ENCODE peak calls at places on chromosomes 16 and 17, in eight cellular contexts. One of them, this sample, is unnamed.

GRCh38 chr17:6435968-6436367 is 1.0 kb upstream of the AIPL1 start:
- DNase-seq in foreskin keratinocyte: peak; percentile 36
- DNase-seq in Kasumi-1: peak; percentile 49
- DNase-seq in lower lobe of right lung: peak; percentile 72
- DNase-seq in NCI-H510A treated with DMSO at 0.1 percent for 48 hours: peak; percentile 51
- DNase-seq in astrocyte of the cerebellum: peak; percentile 24
- DNase-seq in progenitor cell of endocrine pancreas: peak; percentile 60
- DNase-seq in mesenchymal stem cell: peak; percentile 67
- DNase-seq in this sample: peak; percentile 74

GRCh38 chr16:81036751-81037350 is 1.2 kb downstream of the ATMIN start:
- DNase-seq in astrocyte of the cerebellum: no peak
- DNase-seq in progenitor cell of endocrine pancreas: no peak
- DNase-seq in NCI-H510A treated with DMSO at 0.1 percent for 48 hours: no peak
- DNase-seq in foreskin keratinocyte: peak; percentile 11
- DNase-seq in Kasumi-1: no peak
- DNase-seq in mesenchymal stem cell: peak; percentile 25
- DNase-seq in lower lobe of right lung: no peak
- DNase-seq in this sample: peak; percentile 9

GRCh38 chr16:20020976-20021375 is 52.7 kb downstream of the GPR139 start:
- DNase-seq in foreskin keratinocyte: no peak
- DNase-seq in mesenchymal stem cell: no peak
- DNase-seq in progenitor cell of endocrine pancreas: no peak
- DNase-seq in lower lobe of right lung: no peak
- DNase-seq in NCI-H510A treated with DMSO at 0.1 percent for 48 hours: no peak
- DNase-seq in astrocyte of the cerebellum: no peak
- DNase-seq in Kasumi-1: no peak
- DNase-seq in this sample: no peak

GRCh38 chr16:86893513-86893912 is 315.2 kb downstream of the FOXL1 start:
- DNase-seq in Kasumi-1: no peak
- DNase-seq in mesenchymal stem cell: no peak
- DNase-seq in astrocyte of the cerebellum: no peak
- DNase-seq in progenitor cell of endocrine pancreas: no peak
- DNase-seq in foreskin keratinocyte: no peak
- DNase-seq in lower lobe of right lung: no peak
- DNase-seq in NCI-H510A treated with DMSO at 0.1 percent for 48 hours: no peak
- DNase-seq in this sample: no peak

GRCh38 chr16:29141586-29142324 is 156.9 kb downstream of the LAT start:
- DNase-seq in lower lobe of right lung: peak; percentile 18
- DNase-seq in Kasumi-1: no peak
- DNase-seq in foreskin keratinocyte: no peak
- DNase-seq in astrocyte of the cerebellum: no peak
- DNase-seq in progenitor cell of endocrine pancreas: no peak
- DNase-seq in NCI-H510A treated with DMSO at 0.1 percent for 48 hours: no peak
- DNase-seq in mesenchymal stem cell: no peak
- DNase-seq in this sample: no peak

GRCh38 chr16:89563639-89564392 is 3.3 kb downstream of the RPL13 start:
- DNase-seq in foreskin keratinocyte: no peak
- DNase-seq in progenitor cell of endocrine pancreas: no peak
- DNase-seq in Kasumi-1: no peak
- DNase-seq in NCI-H510A treated with DMSO at 0.1 percent for 48 hours: no peak
- DNase-seq in astrocyte of the cerebellum: no peak
- DNase-seq in mesenchymal stem cell: no peak
- DNase-seq in lower lobe of right lung: no peak
- DNase-seq in this sample: no peak

GRCh38 chr17:17900615-17901520 is 64.1 kb upstream of the SREBF1 start:
- DNase-seq in foreskin keratinocyte: no peak
- DNase-seq in astrocyte of the cerebellum: peak; percentile 95
- DNase-seq in lower lobe of right lung: peak; percentile 78
- DNase-seq in NCI-H510A treated with DMSO at 0.1 percent for 48 hours: peak; percentile 31
- DNase-seq in mesenchymal stem cell: peak; percentile 87
- DNase-seq in progenitor cell of endocrine pancreas: no peak
- DNase-seq in Kasumi-1: no peak
- DNase-seq in this sample: peak; percentile 80

GRCh38 chr17:44970136-44970737 is 2.1 kb upstream of the C1QL1 start:
- DNase-seq in mesenchymal stem cell: peak; percentile 46
- DNase-seq in astrocyte of the cerebellum: no peak
- DNase-seq in Kasumi-1: no peak
- DNase-seq in lower lobe of right lung: no peak
- DNase-seq in NCI-H510A treated with DMSO at 0.1 percent for 48 hours: no peak
- DNase-seq in foreskin keratinocyte: no peak
- DNase-seq in progenitor cell of endocrine pancreas: no peak
- DNase-seq in this sample: no peak

GRCh38 chr17:48211011-48211410 is 103.4 kb downstream of the SNX11 start:
- DNase-seq in mesenchymal stem cell: no peak
- DNase-seq in foreskin keratinocyte: no peak
- DNase-seq in Kasumi-1: no peak
- DNase-seq in lower lobe of right lung: no peak
- DNase-seq in NCI-H510A treated with DMSO at 0.1 percent for 48 hours: no peak
- DNase-seq in astrocyte of the cerebellum: no peak
- DNase-seq in progenitor cell of endocrine pancreas: no peak
- DNase-seq in this sample: no peak

GRCh38 chr16:57341441-57342303 is 16.9 kb upstream of the CCL22 start:
- DNase-seq in NCI-H510A treated with DMSO at 0.1 percent for 48 hours: peak; percentile 14
- DNase-seq in Kasumi-1: no peak
- DNase-seq in foreskin keratinocyte: peak; percentile 100
- DNase-seq in lower lobe of right lung: no peak
- DNase-seq in astrocyte of the cerebellum: peak; percentile 81
- DNase-seq in progenitor cell of endocrine pancreas: no peak
- DNase-seq in mesenchymal stem cell: peak; percentile 88
- DNase-seq in this sample: peak; percentile 91

GRCh38 chr17:64216030-64216384 is 47.1 kb downstream of the TEX2 start:
- DNase-seq in foreskin keratinocyte: no peak
- DNase-seq in NCI-H510A treated with DMSO at 0.1 percent for 48 hours: no peak
- DNase-seq in lower lobe of right lung: no peak
- DNase-seq in astrocyte of the cerebellum: no peak
- DNase-seq in mesenchymal stem cell: no peak
- DNase-seq in progenitor cell of endocrine pancreas: no peak
- DNase-seq in Kasumi-1: no peak
- DNase-seq in this sample: no peak

GRCh38 chr17:15096511-15096910 is 168.6 kb downstream of the PMP22 start:
- DNase-seq in Kasumi-1: no peak
- DNase-seq in progenitor cell of endocrine pancreas: no peak
- DNase-seq in foreskin keratinocyte: no peak
- DNase-seq in astrocyte of the cerebellum: no peak
- DNase-seq in lower lobe of right lung: no peak
- DNase-seq in NCI-H510A treated with DMSO at 0.1 percent for 48 hours: no peak
- DNase-seq in mesenchymal stem cell: no peak
- DNase-seq in this sample: no peak

GRCh38 chr16:1810536-1810935 is 16.1 kb downstream of the HAGH start:
- DNase-seq in lower lobe of right lung: peak; percentile 34
- DNase-seq in Kasumi-1: no peak
- DNase-seq in foreskin keratinocyte: no peak
- DNase-seq in astrocyte of the cerebellum: no peak
- DNase-seq in progenitor cell of endocrine pancreas: no peak
- DNase-seq in NCI-H510A treated with DMSO at 0.1 percent for 48 hours: no peak
- DNase-seq in mesenchymal stem cell: no peak
- DNase-seq in this sample: no peak

GRCh38 chr16:66036775-66037715 is 329.4 kb upstream of the CDH5 start:
- DNase-seq in Kasumi-1: no peak
- DNase-seq in NCI-H510A treated with DMSO at 0.1 percent for 48 hours: no peak
- DNase-seq in lower lobe of right lung: no peak
- DNase-seq in mesenchymal stem cell: no peak
- DNase-seq in progenitor cell of endocrine pancreas: no peak
- DNase-seq in astrocyte of the cerebellum: peak; percentile 59
- DNase-seq in foreskin keratinocyte: no peak
- DNase-seq in this sample: no peak

GRCh38 chr17:15309236-15309635 is 32.2 kb downstream of the TEKT3 start:
- DNase-seq in lower lobe of right lung: no peak
- DNase-seq in foreskin keratinocyte: no peak
- DNase-seq in mesenchymal stem cell: no peak
- DNase-seq in astrocyte of the cerebellum: no peak
- DNase-seq in progenitor cell of endocrine pancreas: no peak
- DNase-seq in NCI-H510A treated with DMSO at 0.1 percent for 48 hours: no peak
- DNase-seq in Kasumi-1: no peak
- DNase-seq in this sample: no peak

GRCh38 chr16:84815446-84815845 is 4.3 kb upstream of the CRISPLD2 start:
- DNase-seq in Kasumi-1: no peak
- DNase-seq in NCI-H510A treated with DMSO at 0.1 percent for 48 hours: no peak
- DNase-seq in progenitor cell of endocrine pancreas: no peak
- DNase-seq in astrocyte of the cerebellum: no peak
- DNase-seq in lower lobe of right lung: no peak
- DNase-seq in mesenchymal stem cell: no peak
- DNase-seq in foreskin keratinocyte: no peak
- DNase-seq in this sample: no peak

GRCh38 chr16:739560-740458 is 988 bp downstream of the CIAO3 start:
- DNase-seq in lower lobe of right lung: no peak
- DNase-seq in foreskin keratinocyte: no peak
- DNase-seq in NCI-H510A treated with DMSO at 0.1 percent for 48 hours: no peak
- DNase-seq in Kasumi-1: no peak
- DNase-seq in astrocyte of the cerebellum: no peak
- DNase-seq in progenitor cell of endocrine pancreas: no peak
- DNase-seq in mesenchymal stem cell: no peak
- DNase-seq in this sample: no peak

GRCh38 chr17:46958192-46958591 is 20.9 kb downstream of the RPRML start:
- DNase-seq in astrocyte of the cerebellum: no peak
- DNase-seq in mesenchymal stem cell: no peak
- DNase-seq in progenitor cell of endocrine pancreas: no peak
- DNase-seq in foreskin keratinocyte: no peak
- DNase-seq in lower lobe of right lung: no peak
- DNase-seq in Kasumi-1: no peak
- DNase-seq in NCI-H510A treated with DMSO at 0.1 percent for 48 hours: no peak
- DNase-seq in this sample: no peak

GRCh38 chr17:81277421-81277820 is 17.7 kb downstream of the SLC38A10 start:
- DNase-seq in Kasumi-1: no peak
- DNase-seq in astrocyte of the cerebellum: no peak
- DNase-seq in foreskin keratinocyte: no peak
- DNase-seq in NCI-H510A treated with DMSO at 0.1 percent for 48 hours: peak; percentile 39
- DNase-seq in lower lobe of right lung: peak; percentile 74
- DNase-seq in progenitor cell of endocrine pancreas: no peak
- DNase-seq in mesenchymal stem cell: no peak
- DNase-seq in this sample: no peak

GRCh38 chr17:47653442-47653841 is 3.7 kb downstream of the KPNB1 start:
- DNase-seq in Kasumi-1: no peak
- DNase-seq in progenitor cell of endocrine pancreas: no peak
- DNase-seq in foreskin keratinocyte: no peak
- DNase-seq in NCI-H510A treated with DMSO at 0.1 percent for 48 hours: no peak
- DNase-seq in mesenchymal stem cell: no peak
- DNase-seq in astrocyte of the cerebellum: no peak
- DNase-seq in lower lobe of right lung: no peak
- DNase-seq in this sample: no peak

GRCh38 chr17:63966646-63967265 is 6.0 kb downstream of the SCN4A start:
- DNase-seq in mesenchymal stem cell: no peak
- DNase-seq in NCI-H510A treated with DMSO at 0.1 percent for 48 hours: no peak
- DNase-seq in foreskin keratinocyte: no peak
- DNase-seq in Kasumi-1: no peak
- DNase-seq in astrocyte of the cerebellum: no peak
- DNase-seq in progenitor cell of endocrine pancreas: no peak
- DNase-seq in lower lobe of right lung: no peak
- DNase-seq in this sample: no peak

GRCh38 chr16:89586853-89587252 is 11.3 kb downstream of the CPNE7 start:
- DNase-seq in mesenchymal stem cell: no peak
- DNase-seq in foreskin keratinocyte: no peak
- DNase-seq in progenitor cell of endocrine pancreas: no peak
- DNase-seq in NCI-H510A treated with DMSO at 0.1 percent for 48 hours: no peak
- DNase-seq in Kasumi-1: no peak
- DNase-seq in astrocyte of the cerebellum: no peak
- DNase-seq in lower lobe of right lung: no peak
- DNase-seq in this sample: no peak

GRCh38 chr17:290121-290521 is 62.5 kb downstream of the RPH3AL start:
- DNase-seq in lower lobe of right lung: peak; percentile 28
- DNase-seq in astrocyte of the cerebellum: no peak
- DNase-seq in progenitor cell of endocrine pancreas: no peak
- DNase-seq in NCI-H510A treated with DMSO at 0.1 percent for 48 hours: no peak
- DNase-seq in Kasumi-1: no peak
- DNase-seq in mesenchymal stem cell: no peak
- DNase-seq in foreskin keratinocyte: no peak
- DNase-seq in this sample: no peak

GRCh38 chr17:18946536-18946935 is 5.4 kb upstream of the SLC5A10 start:
- DNase-seq in mesenchymal stem cell: no peak
- DNase-seq in foreskin keratinocyte: peak; percentile 74
- DNase-seq in Kasumi-1: peak; percentile 81
- DNase-seq in astrocyte of the cerebellum: no peak
- DNase-seq in lower lobe of right lung: no peak
- DNase-seq in NCI-H510A treated with DMSO at 0.1 percent for 48 hours: peak; percentile 11
- DNase-seq in progenitor cell of endocrine pancreas: no peak
- DNase-seq in this sample: no peak

GRCh38 chr17:17140590-17140980 is 65.5 kb downstream of the PLD6 start:
- DNase-seq in NCI-H510A treated with DMSO at 0.1 percent for 48 hours: no peak
- DNase-seq in Kasumi-1: no peak
- DNase-seq in foreskin keratinocyte: peak; percentile 54
- DNase-seq in astrocyte of the cerebellum: no peak
- DNase-seq in mesenchymal stem cell: peak; percentile 75
- DNase-seq in progenitor cell of endocrine pancreas: no peak
- DNase-seq in lower lobe of right lung: no peak
- DNase-seq in this sample: peak; percentile 49

GRCh38 chr17:58339775-58340622 is 11.4 kb upstream of the TSPOAP1 start:
- DNase-seq in NCI-H510A treated with DMSO at 0.1 percent for 48 hours: no peak
- DNase-seq in progenitor cell of endocrine pancreas: no peak
- DNase-seq in lower lobe of right lung: no peak
- DNase-seq in astrocyte of the cerebellum: no peak
- DNase-seq in Kasumi-1: no peak
- DNase-seq in foreskin keratinocyte: no peak
- DNase-seq in mesenchymal stem cell: no peak
- DNase-seq in this sample: no peak

GRCh38 chr17:44872131-44872768 is 24.6 kb downstream of the HIGD1B start:
- DNase-seq in NCI-H510A treated with DMSO at 0.1 percent for 48 hours: no peak
- DNase-seq in progenitor cell of endocrine pancreas: no peak
- DNase-seq in lower lobe of right lung: no peak
- DNase-seq in Kasumi-1: no peak
- DNase-seq in mesenchymal stem cell: no peak
- DNase-seq in astrocyte of the cerebellum: no peak
- DNase-seq in foreskin keratinocyte: no peak
- DNase-seq in this sample: no peak

GRCh38 chr17:8151120-8151640 is 1.0 kb downstream of the PER1 start:
- DNase-seq in NCI-H510A treated with DMSO at 0.1 percent for 48 hours: peak; percentile 69
- DNase-seq in Kasumi-1: peak; percentile 27
- DNase-seq in progenitor cell of endocrine pancreas: peak; percentile 47
- DNase-seq in mesenchymal stem cell: peak; percentile 97
- DNase-seq in astrocyte of the cerebellum: peak; percentile 79
- DNase-seq in foreskin keratinocyte: peak; percentile 66
- DNase-seq in lower lobe of right lung: peak; percentile 93
- DNase-seq in this sample: no peak

GRCh38 chr16:30533748-30534367 is 800 bp downstream of the ZNF747 start:
- DNase-seq in NCI-H510A treated with DMSO at 0.1 percent for 48 hours: no peak
- DNase-seq in progenitor cell of endocrine pancreas: no peak
- DNase-seq in lower lobe of right lung: no peak
- DNase-seq in Kasumi-1: no peak
- DNase-seq in foreskin keratinocyte: no peak
- DNase-seq in astrocyte of the cerebellum: no peak
- DNase-seq in mesenchymal stem cell: no peak
- DNase-seq in this sample: peak; percentile 11

GRCh38 chr17:44024271-44024663 is 9.5 kb upstream of the TMEM101 start:
- DNase-seq in mesenchymal stem cell: no peak
- DNase-seq in foreskin keratinocyte: no peak
- DNase-seq in astrocyte of the cerebellum: no peak
- DNase-seq in progenitor cell of endocrine pancreas: no peak
- DNase-seq in Kasumi-1: no peak
- DNase-seq in lower lobe of right lung: no peak
- DNase-seq in NCI-H510A treated with DMSO at 0.1 percent for 48 hours: no peak
- DNase-seq in this sample: no peak

GRCh38 chr17:50273654-50274040 is 619 bp upstream of the TMEM92 start:
- DNase-seq in mesenchymal stem cell: no peak
- DNase-seq in Kasumi-1: no peak
- DNase-seq in progenitor cell of endocrine pancreas: no peak
- DNase-seq in lower lobe of right lung: no peak
- DNase-seq in NCI-H510A treated with DMSO at 0.1 percent for 48 hours: no peak
- DNase-seq in astrocyte of the cerebellum: no peak
- DNase-seq in foreskin keratinocyte: no peak
- DNase-seq in this sample: no peak

GRCh38 chr17:17693955-17694228 is 12.6 kb downstream of the RAI1 start:
- DNase-seq in lower lobe of right lung: no peak
- DNase-seq in astrocyte of the cerebellum: no peak
- DNase-seq in foreskin keratinocyte: peak; percentile 62
- DNase-seq in mesenchymal stem cell: no peak
- DNase-seq in Kasumi-1: no peak
- DNase-seq in NCI-H510A treated with DMSO at 0.1 percent for 48 hours: no peak
- DNase-seq in progenitor cell of endocrine pancreas: no peak
- DNase-seq in this sample: no peak

GRCh38 chr16:81946206-81946605 is 65.1 kb downstream of the SDR42E1 start:
- DNase-seq in lower lobe of right lung: no peak
- DNase-seq in foreskin keratinocyte: no peak
- DNase-seq in progenitor cell of endocrine pancreas: no peak
- DNase-seq in mesenchymal stem cell: no peak
- DNase-seq in astrocyte of the cerebellum: no peak
- DNase-seq in Kasumi-1: no peak
- DNase-seq in NCI-H510A treated with DMSO at 0.1 percent for 48 hours: no peak
- DNase-seq in this sample: no peak

GRCh38 chr17:80780381-80781187 is 211.1 kb upstream of the CHMP6 start:
- DNase-seq in foreskin keratinocyte: no peak
- DNase-seq in lower lobe of right lung: no peak
- DNase-seq in Kasumi-1: no peak
- DNase-seq in progenitor cell of endocrine pancreas: no peak
- DNase-seq in NCI-H510A treated with DMSO at 0.1 percent for 48 hours: no peak
- DNase-seq in mesenchymal stem cell: peak; percentile 33
- DNase-seq in astrocyte of the cerebellum: no peak
- DNase-seq in this sample: no peak